ENCODE peak calls at places on chromosome 21, in nine cellular contexts. One of them, this sample, is unnamed.
A peak's percentile ranks its signal among the peaks of the same experiment; 100 is the strongest.

GRCh38 chr21:36320421-36321324 is 676 bp downstream of the MORC3 start:
- DNase-seq in effector CD4-positive, alpha-beta T cell: no peak
- DNase-seq in HCT116: peak; percentile 28
- DNase-seq in MG63: peak; percentile 84
- DNase-seq in spleen: peak; percentile 94
- DNase-seq in NCI-H345: peak; percentile 77
- DNase-seq in COLO829: no peak
- DNase-seq in cardiac septum: peak; percentile 89
- DNase-seq in IMR-90: peak; percentile 73
- DNase-seq in this sample: no peak

GRCh38 chr21:29184047-29184446 is 53.6 kb downstream of the MAP3K7CL start:
- DNase-seq in COLO829: no peak
- DNase-seq in cardiac septum: no peak
- DNase-seq in IMR-90: no peak
- DNase-seq in HCT116: no peak
- DNase-seq in NCI-H345: no peak
- DNase-seq in MG63: no peak
- DNase-seq in spleen: no peak
- DNase-seq in effector CD4-positive, alpha-beta T cell: no peak
- DNase-seq in this sample: no peak

GRCh38 chr21:46425566-46425965 is 33.1 kb upstream of the DIP2A start:
- DNase-seq in NCI-H345: no peak
- DNase-seq in cardiac septum: no peak
- DNase-seq in spleen: peak; percentile 84
- DNase-seq in HCT116: no peak
- DNase-seq in effector CD4-positive, alpha-beta T cell: no peak
- DNase-seq in IMR-90: no peak
- DNase-seq in COLO829: no peak
- DNase-seq in MG63: no peak
- DNase-seq in this sample: peak; percentile 80

GRCh38 chr21:35324372-35325220 is 275.5 kb upstream of the RUNX1 start:
- DNase-seq in HCT116: no peak
- DNase-seq in cardiac septum: no peak
- DNase-seq in IMR-90: peak; percentile 63
- DNase-seq in NCI-H345: no peak
- DNase-seq in spleen: no peak
- DNase-seq in MG63: peak; percentile 10
- DNase-seq in effector CD4-positive, alpha-beta T cell: no peak
- DNase-seq in COLO829: no peak
- DNase-seq in this sample: no peak

GRCh38 chr21:14753466-14754258 is 207.5 kb upstream of the SAMSN1 start:
- DNase-seq in COLO829: no peak
- DNase-seq in HCT116: no peak
- DNase-seq in NCI-H345: no peak
- DNase-seq in effector CD4-positive, alpha-beta T cell: no peak
- DNase-seq in spleen: no peak
- DNase-seq in cardiac septum: no peak
- DNase-seq in IMR-90: no peak
- DNase-seq in MG63: no peak
- DNase-seq in this sample: no peak

GRCh38 chr21:45831991-45832740 is 149.4 kb upstream of the COL6A1 start:
- DNase-seq in cardiac septum: no peak
- DNase-seq in HCT116: no peak
- DNase-seq in NCI-H345: no peak
- DNase-seq in IMR-90: peak; percentile 71
- DNase-seq in MG63: peak; percentile 51
- DNase-seq in effector CD4-positive, alpha-beta T cell: no peak
- DNase-seq in COLO829: no peak
- DNase-seq in spleen: no peak
- DNase-seq in this sample: no peak

GRCh38 chr21:39048574-39048973 is 134.7 kb downstream of the PSMG1 start:
- DNase-seq in effector CD4-positive, alpha-beta T cell: no peak
- DNase-seq in spleen: no peak
- DNase-seq in COLO829: no peak
- DNase-seq in cardiac septum: no peak
- DNase-seq in MG63: peak; percentile 79
- DNase-seq in NCI-H345: no peak
- DNase-seq in IMR-90: peak; percentile 19
- DNase-seq in HCT116: no peak
- DNase-seq in this sample: no peak

GRCh38 chr21:37341254-37341960 is 25.2 kb upstream of the DYRK1A start:
- DNase-seq in COLO829: peak; percentile 49
- DNase-seq in spleen: no peak
- DNase-seq in MG63: no peak
- DNase-seq in effector CD4-positive, alpha-beta T cell: no peak
- DNase-seq in IMR-90: peak; percentile 10
- DNase-seq in HCT116: no peak
- DNase-seq in cardiac septum: no peak
- DNase-seq in NCI-H345: no peak
- DNase-seq in this sample: no peak

GRCh38 chr21:15282666-15283065 is 217.9 kb upstream of the NRIP1 start:
- DNase-seq in NCI-H345: no peak
- DNase-seq in cardiac septum: no peak
- DNase-seq in MG63: no peak
- DNase-seq in COLO829: no peak
- DNase-seq in effector CD4-positive, alpha-beta T cell: no peak
- DNase-seq in HCT116: no peak
- DNase-seq in IMR-90: no peak
- DNase-seq in spleen: no peak
- DNase-seq in this sample: no peak

GRCh38 chr21:36422279-36423098 is 37.3 kb downstream of the CHAF1B start:
- DNase-seq in spleen: no peak
- DNase-seq in effector CD4-positive, alpha-beta T cell: no peak
- DNase-seq in HCT116: peak; percentile 34
- DNase-seq in COLO829: peak; percentile 74
- DNase-seq in MG63: peak; percentile 50
- DNase-seq in NCI-H345: peak; percentile 31
- DNase-seq in IMR-90: peak; percentile 71
- DNase-seq in cardiac septum: no peak
- DNase-seq in this sample: no peak

GRCh38 chr21:15853126-15853525 is 123.3 kb downstream of the USP25 start:
- DNase-seq in cardiac septum: no peak
- DNase-seq in HCT116: no peak
- DNase-seq in MG63: no peak
- DNase-seq in NCI-H345: no peak
- DNase-seq in COLO829: no peak
- DNase-seq in spleen: no peak
- DNase-seq in effector CD4-positive, alpha-beta T cell: no peak
- DNase-seq in IMR-90: no peak
- DNase-seq in this sample: no peak

GRCh38 chr21:26965567-26966359 is 1.1 kb downstream of the ADAMTS5 start:
- DNase-seq in NCI-H345: no peak
- DNase-seq in COLO829: no peak
- DNase-seq in IMR-90: peak; percentile 12
- DNase-seq in MG63: peak; percentile 68
- DNase-seq in effector CD4-positive, alpha-beta T cell: no peak
- DNase-seq in spleen: peak; percentile 66
- DNase-seq in HCT116: no peak
- DNase-seq in cardiac septum: no peak
- DNase-seq in this sample: no peak

GRCh38 chr21:24456358-24456757 is 1150.9 kb downstream of the MRPL39 start:
- DNase-seq in COLO829: no peak
- DNase-seq in NCI-H345: no peak
- DNase-seq in cardiac septum: no peak
- DNase-seq in IMR-90: no peak
- DNase-seq in MG63: peak; percentile 10
- DNase-seq in HCT116: no peak
- DNase-seq in spleen: peak; percentile 62
- DNase-seq in effector CD4-positive, alpha-beta T cell: no peak
- DNase-seq in this sample: no peak

GRCh38 chr21:44065428-44065827 is 41.8 kb upstream of the PWP2 start:
- DNase-seq in MG63: no peak
- DNase-seq in spleen: peak; percentile 90
- DNase-seq in IMR-90: peak; percentile 57
- DNase-seq in COLO829: no peak
- DNase-seq in HCT116: no peak
- DNase-seq in NCI-H345: no peak
- DNase-seq in cardiac septum: no peak
- DNase-seq in effector CD4-positive, alpha-beta T cell: peak; percentile 84
- DNase-seq in this sample: peak; percentile 85

GRCh38 chr21:42570841-42571387 is 57.3 kb downstream of the SLC37A1 start:
- DNase-seq in spleen: peak; percentile 72
- DNase-seq in NCI-H345: no peak
- DNase-seq in MG63: no peak
- DNase-seq in effector CD4-positive, alpha-beta T cell: no peak
- DNase-seq in cardiac septum: peak; percentile 54
- DNase-seq in IMR-90: no peak
- DNase-seq in HCT116: no peak
- DNase-seq in COLO829: no peak
- DNase-seq in this sample: no peak

GRCh38 chr21:43922949-43923348 is 57.9 kb downstream of the AGPAT3 start:
- DNase-seq in MG63: no peak
- DNase-seq in effector CD4-positive, alpha-beta T cell: no peak
- DNase-seq in HCT116: no peak
- DNase-seq in spleen: no peak
- DNase-seq in COLO829: no peak
- DNase-seq in NCI-H345: no peak
- DNase-seq in cardiac septum: no peak
- DNase-seq in IMR-90: no peak
- DNase-seq in this sample: no peak

GRCh38 chr21:42097860-42098259 is 26.7 kb downstream of the UMODL1 start:
- DNase-seq in cardiac septum: no peak
- DNase-seq in COLO829: peak; percentile 98
- DNase-seq in MG63: peak; percentile 95
- DNase-seq in effector CD4-positive, alpha-beta T cell: no peak
- DNase-seq in spleen: peak; percentile 64
- DNase-seq in HCT116: peak; percentile 66
- DNase-seq in IMR-90: peak; percentile 99
- DNase-seq in NCI-H345: peak; percentile 75
- DNase-seq in this sample: no peak

GRCh38 chr21:25171438-25171837 is 435.8 kb downstream of the MRPL39 start:
- DNase-seq in NCI-H345: no peak
- DNase-seq in effector CD4-positive, alpha-beta T cell: no peak
- DNase-seq in MG63: peak; percentile 46
- DNase-seq in COLO829: no peak
- DNase-seq in spleen: no peak
- DNase-seq in IMR-90: peak; percentile 15
- DNase-seq in HCT116: no peak
- DNase-seq in cardiac septum: no peak
- DNase-seq in this sample: no peak

GRCh38 chr21:14917762-14918161 is 147.0 kb downstream of the NRIP1 start:
- DNase-seq in effector CD4-positive, alpha-beta T cell: no peak
- DNase-seq in MG63: no peak
- DNase-seq in COLO829: no peak
- DNase-seq in IMR-90: no peak
- DNase-seq in HCT116: no peak
- DNase-seq in NCI-H345: no peak
- DNase-seq in spleen: no peak
- DNase-seq in cardiac septum: no peak
- DNase-seq in this sample: no peak

GRCh38 chr21:36200089-36200561 is 43.5 kb downstream of the DOP1B start:
- DNase-seq in spleen: peak; percentile 84
- DNase-seq in effector CD4-positive, alpha-beta T cell: no peak
- DNase-seq in COLO829: no peak
- DNase-seq in IMR-90: no peak
- DNase-seq in cardiac septum: no peak
- DNase-seq in HCT116: no peak
- DNase-seq in MG63: no peak
- DNase-seq in NCI-H345: no peak
- DNase-seq in this sample: no peak

GRCh38 chr21:45034556-45035476 is 39.6 kb upstream of the ADARB1 start:
- DNase-seq in NCI-H345: no peak
- DNase-seq in COLO829: no peak
- DNase-seq in HCT116: no peak
- DNase-seq in MG63: no peak
- DNase-seq in effector CD4-positive, alpha-beta T cell: no peak
- DNase-seq in cardiac septum: peak; percentile 66
- DNase-seq in IMR-90: no peak
- DNase-seq in spleen: no peak
- DNase-seq in this sample: no peak

GRCh38 chr21:33854604-33855003 is 61.0 kb downstream of the ATP5PO start:
- DNase-seq in cardiac septum: no peak
- DNase-seq in MG63: peak; percentile 8
- DNase-seq in COLO829: peak; percentile 8
- DNase-seq in IMR-90: no peak
- DNase-seq in NCI-H345: peak; percentile 75
- DNase-seq in effector CD4-positive, alpha-beta T cell: no peak
- DNase-seq in HCT116: no peak
- DNase-seq in spleen: no peak
- DNase-seq in this sample: no peak

GRCh38 chr21:36699026-36699545 is at the start of gene SIM2:
- DNase-seq in HCT116: peak; percentile 46
- DNase-seq in COLO829: no peak
- DNase-seq in IMR-90: peak; percentile 52
- DNase-seq in spleen: no peak
- DNase-seq in NCI-H345: peak; percentile 63
- DNase-seq in MG63: peak; percentile 83
- DNase-seq in cardiac septum: no peak
- DNase-seq in effector CD4-positive, alpha-beta T cell: no peak
- DNase-seq in this sample: no peak

GRCh38 chr21:38979271-38980196 is 173.8 kb downstream of the ETS2 start:
- DNase-seq in MG63: no peak
- DNase-seq in cardiac septum: no peak
- DNase-seq in spleen: no peak
- DNase-seq in HCT116: no peak
- DNase-seq in NCI-H345: no peak
- DNase-seq in COLO829: no peak
- DNase-seq in IMR-90: peak; percentile 70
- DNase-seq in effector CD4-positive, alpha-beta T cell: no peak
- DNase-seq in this sample: no peak

GRCh38 chr21:43992121-43992520 is 20.0 kb upstream of the TRAPPC10 start:
- DNase-seq in spleen: no peak
- DNase-seq in IMR-90: no peak
- DNase-seq in COLO829: no peak
- DNase-seq in effector CD4-positive, alpha-beta T cell: no peak
- DNase-seq in NCI-H345: no peak
- DNase-seq in MG63: no peak
- DNase-seq in cardiac septum: no peak
- DNase-seq in HCT116: no peak
- DNase-seq in this sample: no peak

GRCh38 chr21:23401278-23401677 is 2206.0 kb downstream of the MRPL39 start:
- DNase-seq in HCT116: no peak
- DNase-seq in spleen: no peak
- DNase-seq in MG63: no peak
- DNase-seq in NCI-H345: no peak
- DNase-seq in effector CD4-positive, alpha-beta T cell: no peak
- DNase-seq in cardiac septum: no peak
- DNase-seq in COLO829: no peak
- DNase-seq in IMR-90: no peak
- DNase-seq in this sample: no peak

GRCh38 chr21:31366825-31367224 is 22.8 kb upstream of the TIAM1 start:
- DNase-seq in effector CD4-positive, alpha-beta T cell: no peak
- DNase-seq in IMR-90: peak; percentile 86
- DNase-seq in cardiac septum: no peak
- DNase-seq in spleen: no peak
- DNase-seq in MG63: peak; percentile 65
- DNase-seq in COLO829: peak; percentile 80
- DNase-seq in HCT116: peak; percentile 98
- DNase-seq in NCI-H345: no peak
- DNase-seq in this sample: no peak

GRCh38 chr21:42942244-42942643 is 16.8 kb upstream of the ERVH48-1 start:
- DNase-seq in spleen: peak; percentile 6
- DNase-seq in NCI-H345: no peak
- DNase-seq in HCT116: no peak
- DNase-seq in effector CD4-positive, alpha-beta T cell: no peak
- DNase-seq in IMR-90: no peak
- DNase-seq in MG63: no peak
- DNase-seq in cardiac septum: no peak
- DNase-seq in COLO829: no peak
- DNase-seq in this sample: no peak

GRCh38 chr21:26079376-26079775 is 91.2 kb downstream of the APP start:
- DNase-seq in spleen: no peak
- DNase-seq in NCI-H345: no peak
- DNase-seq in HCT116: no peak
- DNase-seq in COLO829: no peak
- DNase-seq in MG63: no peak
- DNase-seq in cardiac septum: no peak
- DNase-seq in effector CD4-positive, alpha-beta T cell: no peak
- DNase-seq in IMR-90: peak; percentile 65
- DNase-seq in this sample: no peak

This sample was measured in effector memory CD8-positive, alpha-beta T cell.